ENCODE peak calls at places on chromosomes 4 and X, in ten cellular contexts. H is pancreas, L is A549, U is WERI-Rb-1, Q is lower leg skin, P is foreskin fibroblast, Z is AG04449, E is AG09309, J is brain microvascular endothelial cell, Y is transverse colon. A is an unnamed sample.

GRCh38 chr4:54723786-54724185 is 66.0 kb downstream of the KIT start:
- DNase-seq in Q (no peak), E (no peak), L (no peak), J (no peak), U (no peak), H (no peak), P (no peak), Z (no peak), Y (no peak), A (no peak)

GRCh38 chrX:9988762-9989161 is 21.6 kb downstream of the CLDN34 start:
- DNase-seq in H (no peak), Q (no peak), Z (no peak), J (no peak), L (peak; percentile 24), U (no peak), P (no peak), Y (no peak), E (no peak), A (no peak)

GRCh38 chr4:72352746-72353145 is 216.3 kb downstream of the ADAMTS3 start:
- DNase-seq in U (no peak), H (no peak), J (no peak), Y (no peak), Q (no peak), Z (no peak), P (peak; percentile 2), E (no peak), L (no peak), A (no peak)

GRCh38 chr4:143771269-143771668 is 70.8 kb upstream of the FREM3 start:
- DNase-seq in Q (no peak), H (no peak), Y (no peak), L (no peak), U (no peak), E (no peak), Z (no peak), P (no peak), J (no peak), A (no peak)

GRCh38 chr4:1047106-1047975 is 35.9 kb downstream of the FGFRL1 start:
- DNase-seq in H (peak; percentile 61), E (no peak), L (no peak), J (no peak), Y (peak; percentile 38), Q (no peak), U (peak; percentile 8), P (no peak), Z (no peak), A (no peak)

GRCh38 chrX:79325263-79325958 is 41.7 kb downstream of the ITM2A start:
- DNase-seq in Z (no peak), U (no peak), L (no peak), J (no peak), Q (no peak), Y (no peak), E (no peak), P (no peak), H (no peak), A (no peak)

GRCh38 chr4:152328595-152328994 is 207.3 kb downstream of the FBXW7 start:
- DNase-seq in Y (no peak), Q (no peak), L (no peak), U (no peak), E (peak; percentile 57), J (no peak), Z (no peak), H (no peak), P (no peak), A (no peak)

GRCh38 chr4:108556588-108557200 is 63.7 kb upstream of the RPL34 start:
- DNase-seq in E (no peak), Z (no peak), H (no peak), P (no peak), J (no peak), Y (no peak), U (no peak), L (no peak), Q (no peak), A (no peak)

GRCh38 chr4:74056858-74057562 is 18.5 kb upstream of the CXCL3 start:
- DNase-seq in U (no peak), P (peak; percentile 59), Z (peak; percentile 41), Q (no peak), E (peak; percentile 80), J (peak; percentile 13), Y (no peak), H (no peak), L (peak; percentile 26), A (peak; percentile 26)

GRCh38 chrX:31713120-31713519 is 641.3 kb upstream of the FTHL17 start:
- DNase-seq in U (no peak), J (no peak), H (no peak), Y (no peak), Q (no peak), E (no peak), L (no peak), P (no peak), Z (no peak), A (no peak)

GRCh38 chrX:31714797-31715196 is 643.0 kb upstream of the FTHL17 start:
- DNase-seq in Z (no peak), E (no peak), Y (no peak), L (no peak), Q (no peak), J (no peak), U (no peak), H (no peak), P (no peak), A (no peak)

GRCh38 chrX:31715675-31716074 is 643.8 kb upstream of the FTHL17 start:
- DNase-seq in J (peak; percentile 2), Z (no peak), E (no peak), Q (no peak), L (peak; percentile 0), Y (no peak), U (no peak), H (no peak), P (no peak), A (no peak)

DNA sequence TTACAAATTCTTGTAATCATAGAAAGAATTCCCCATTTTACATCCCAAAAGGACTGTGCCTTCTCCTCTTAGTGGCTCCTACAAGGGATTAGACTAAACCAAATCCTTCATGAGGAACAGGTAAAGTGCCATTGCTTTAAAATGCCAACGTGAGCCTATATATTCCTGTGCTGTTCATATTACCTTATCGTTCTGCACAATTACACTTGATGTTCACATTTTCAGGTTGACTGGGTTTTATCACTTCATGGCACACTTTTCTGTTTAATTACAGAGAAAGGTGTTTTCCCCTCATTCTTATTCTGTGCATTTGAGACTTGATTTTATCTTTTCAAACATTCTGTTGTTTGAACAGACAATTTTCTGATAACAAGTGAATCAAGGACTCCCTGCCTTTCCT is 645.6 kb upstream of the FTHL17 start:
- DNase-seq in Y (no peak), Q (no peak), Z (no peak), L (no peak), J (no peak), E (no peak), U (no peak), P (no peak), H (no peak), A (no peak)
- TF ChIP-seq CTCF in Y (no peak), Q (no peak), Z (no peak), L (no peak), J (no peak), E (no peak), U (no peak), P (no peak), H (no peak), A (no peak)

GRCh38 chrX:119990995-119991787 is 47.6 kb upstream of the NKAP start:
- DNase-seq in P (no peak), U (peak; percentile 13), E (no peak), Y (no peak), L (no peak), Q (no peak), Z (no peak), H (peak; percentile 21), J (no peak), A (no peak)
- H3K4me3 ChIP-seq in P (no peak overlapping the region), U (peak overlapping the region; percentile 52), E (no peak overlapping the region), Y (peak overlapping the region; percentile 38), L (peak overlapping the region; percentile 47), Q (no peak overlapping the region), Z (no peak overlapping the region), H (peak overlapping the region; percentile 46), J (no peak overlapping the region), A (peak overlapping the region; percentile 14)

GRCh38 chr4:26999689-27000088 is 139.0 kb downstream of the STIM2 start:
- DNase-seq in Z (no peak), E (no peak), Y (no peak), J (no peak), P (no peak), L (no peak), U (no peak), Q (no peak), H (no peak), A (no peak)

GRCh38 chr4:27001398-27002164 is 140.9 kb downstream of the STIM2 start:
- DNase-seq in J (no peak), Z (no peak), Q (no peak), L (no peak), E (no peak), H (no peak), P (no peak), U (no peak), Y (no peak), A (no peak)

GRCh38 chr4:27003602-27004238 is 143.1 kb downstream of the STIM2 start:
- DNase-seq in H (no peak), Y (no peak), Z (no peak), J (peak; percentile 24), E (peak; percentile 38), P (peak; percentile 50), L (no peak), Q (no peak), U (no peak), A (no peak)

GRCh38 chr4:27000122-27000521 is 139.5 kb downstream of the STIM2 start:
- DNase-seq in P (no peak), U (no peak), J (no peak), Y (no peak), Z (no peak), L (no peak), Q (no peak), H (no peak), E (no peak), A (no peak)

DNA sequence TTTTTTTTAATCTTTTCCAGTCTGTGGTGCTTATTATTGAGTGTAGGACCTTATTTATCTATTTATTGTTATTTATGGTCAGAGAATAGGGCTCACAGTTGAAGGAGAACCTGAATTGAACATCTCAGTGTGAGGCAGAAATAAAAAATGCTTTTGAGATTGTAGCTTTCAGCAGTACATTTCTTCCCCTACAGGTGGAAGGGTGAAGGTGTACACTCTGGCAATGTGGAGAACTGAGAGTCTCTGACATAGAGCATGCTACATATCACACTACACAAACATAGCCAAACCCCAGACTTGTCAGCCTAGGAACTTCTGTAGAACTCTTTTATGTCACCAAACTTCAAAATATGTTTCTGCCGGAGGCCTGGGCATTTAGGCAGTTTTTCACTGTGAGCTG is 140.2 kb downstream of the STIM2 start:
- DNase-seq in P (no peak), Q (no peak), L (peak; percentile 4), U (peak; percentile 25), J (no peak), Y (no peak), H (no peak), Z (no peak), E (no peak), A (no peak)
- TF ChIP-seq CTCF in P (no peak), Q (no peak), L (no peak), U (peak; percentile 60), J (peak; percentile 44), Y (no peak), H (no peak), Z (no peak), E (no peak), A (peak; percentile 57)

DNA sequence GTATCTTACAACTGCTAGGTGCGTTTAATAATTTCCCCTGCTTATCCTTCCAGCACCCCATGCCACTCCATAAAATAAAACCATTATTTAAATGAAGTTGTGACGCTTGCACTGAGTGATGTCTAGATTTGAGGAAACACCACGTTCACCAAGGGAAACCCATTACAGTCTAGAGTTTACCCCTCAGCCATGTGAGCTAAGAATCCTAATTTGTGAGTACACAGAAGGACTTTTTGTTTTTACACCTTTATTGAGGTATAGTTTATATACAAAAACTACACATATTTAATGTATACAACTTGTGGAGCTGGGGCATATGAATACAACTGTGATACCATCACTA is 326.8 kb downstream of the RAPGEF2 start:
- DNase-seq in Z (no peak), Y (no peak), L (no peak), P (no peak), U (no peak), H (no peak), J (no peak), Q (no peak), E (no peak), A (no peak)
- H3K4me3 ChIP-seq in Z (no peak overlapping the region), Y (no peak overlapping the region), L (no peak overlapping the region), P (no peak overlapping the region), U (no peak overlapping the region), H (no peak overlapping the region), J (no peak overlapping the region), Q (no peak overlapping the region), E (no peak overlapping the region), A (no peak overlapping the region)

A was measured in epithelial cell of proximal tubule.